ENCODE peak calls at places on chromosomes 11 and 22, in ten cellular contexts. One of them, this sample, is unnamed.
A peak's percentile ranks its signal among the peaks of the same experiment; 100 is the strongest.

GRCh38 chr11:103618532-103618931 is 417.9 kb upstream of the DDI1 start:
- DNase-seq in coronary artery: no peak
- DNase-seq in choroid plexus epithelial cell: peak; percentile 61
- DNase-seq in heart left ventricle: no peak
- DNase-seq in esophagus squamous epithelium: no peak
- DNase-seq in fibroblast of lung: peak; percentile 74
- DNase-seq in astrocyte of the spinal cord: peak; percentile 26
- DNase-seq in PC-3: no peak
- DNase-seq in mucosa of descending colon: no peak
- DNase-seq in A549: no peak
- DNase-seq in this sample: peak; percentile 86

GRCh38 chr11:32561835-32562234 is 21.8 kb upstream of the EIF3M start:
- DNase-seq in coronary artery: no peak
- DNase-seq in choroid plexus epithelial cell: no peak
- DNase-seq in heart left ventricle: no peak
- DNase-seq in esophagus squamous epithelium: no peak
- DNase-seq in fibroblast of lung: no peak
- DNase-seq in astrocyte of the spinal cord: no peak
- DNase-seq in PC-3: peak; percentile 23
- DNase-seq in mucosa of descending colon: peak; percentile 13
- DNase-seq in A549: no peak
- DNase-seq in this sample: no peak

GRCh38 chr11:45578286-45578685 is 87.1 kb downstream of the CHST1 start:
- DNase-seq in coronary artery: no peak
- DNase-seq in choroid plexus epithelial cell: no peak
- DNase-seq in heart left ventricle: no peak
- DNase-seq in esophagus squamous epithelium: no peak
- DNase-seq in fibroblast of lung: no peak
- DNase-seq in astrocyte of the spinal cord: no peak
- DNase-seq in PC-3: no peak
- DNase-seq in mucosa of descending colon: no peak
- DNase-seq in A549: no peak
- DNase-seq in this sample: no peak

GRCh38 chr22:47172771-47173534 is 410.5 kb downstream of the TBC1D22A start:
- DNase-seq in coronary artery: peak; percentile 49
- DNase-seq in choroid plexus epithelial cell: no peak
- DNase-seq in heart left ventricle: peak; percentile 13
- DNase-seq in esophagus squamous epithelium: no peak
- DNase-seq in fibroblast of lung: no peak
- DNase-seq in astrocyte of the spinal cord: no peak
- DNase-seq in PC-3: no peak
- DNase-seq in mucosa of descending colon: no peak
- DNase-seq in A549: no peak
- DNase-seq in this sample: no peak

GRCh38 chr11:80724366-80724765 is 1283.5 kb upstream of the TENM4 start:
- DNase-seq in coronary artery: no peak
- DNase-seq in choroid plexus epithelial cell: no peak
- DNase-seq in heart left ventricle: no peak
- DNase-seq in esophagus squamous epithelium: no peak
- DNase-seq in fibroblast of lung: no peak
- DNase-seq in astrocyte of the spinal cord: no peak
- DNase-seq in PC-3: no peak
- DNase-seq in mucosa of descending colon: no peak
- DNase-seq in A549: no peak
- DNase-seq in this sample: no peak

GRCh38 chr11:74255741-74256369 is 55.6 kb downstream of the P4HA3 start:
- DNase-seq in coronary artery: no peak
- DNase-seq in choroid plexus epithelial cell: peak; percentile 84
- DNase-seq in heart left ventricle: peak; percentile 47
- DNase-seq in esophagus squamous epithelium: no peak
- DNase-seq in fibroblast of lung: peak; percentile 43
- DNase-seq in astrocyte of the spinal cord: peak; percentile 74
- DNase-seq in PC-3: peak; percentile 87
- DNase-seq in mucosa of descending colon: peak; percentile 61
- DNase-seq in A549: peak; percentile 74
- DNase-seq in this sample: peak; percentile 61

GRCh38 chr11:45142241-45142885 is 4.1 kb upstream of the PRDM11 start:
- DNase-seq in coronary artery: no peak
- DNase-seq in choroid plexus epithelial cell: peak; percentile 34
- DNase-seq in heart left ventricle: no peak
- DNase-seq in esophagus squamous epithelium: no peak
- DNase-seq in fibroblast of lung: no peak
- DNase-seq in astrocyte of the spinal cord: no peak
- DNase-seq in PC-3: no peak
- DNase-seq in mucosa of descending colon: no peak
- DNase-seq in A549: no peak
- DNase-seq in this sample: peak; percentile 40

GRCh38 chr11:106403751-106404150 is 326.3 kb downstream of the AASDHPPT start:
- DNase-seq in coronary artery: no peak
- DNase-seq in choroid plexus epithelial cell: no peak
- DNase-seq in heart left ventricle: no peak
- DNase-seq in esophagus squamous epithelium: no peak
- DNase-seq in fibroblast of lung: no peak
- DNase-seq in astrocyte of the spinal cord: no peak
- DNase-seq in PC-3: no peak
- DNase-seq in mucosa of descending colon: no peak
- DNase-seq in A549: no peak
- DNase-seq in this sample: no peak

GRCh38 chr11:43969543-43969942 is 27.1 kb downstream of the C11orf96 start:
- DNase-seq in coronary artery: peak; percentile 49
- DNase-seq in choroid plexus epithelial cell: peak; percentile 63
- DNase-seq in heart left ventricle: peak; percentile 66
- DNase-seq in esophagus squamous epithelium: no peak
- DNase-seq in fibroblast of lung: no peak
- DNase-seq in astrocyte of the spinal cord: peak; percentile 16
- DNase-seq in PC-3: no peak
- DNase-seq in mucosa of descending colon: no peak
- DNase-seq in A549: no peak
- DNase-seq in this sample: no peak

GRCh38 chr11:44416776-44417175 is 106.8 kb upstream of the ALX4 start:
- DNase-seq in coronary artery: peak; percentile 12
- DNase-seq in choroid plexus epithelial cell: no peak
- DNase-seq in heart left ventricle: no peak
- DNase-seq in esophagus squamous epithelium: no peak
- DNase-seq in fibroblast of lung: no peak
- DNase-seq in astrocyte of the spinal cord: no peak
- DNase-seq in PC-3: peak; percentile 12
- DNase-seq in mucosa of descending colon: no peak
- DNase-seq in A549: no peak
- DNase-seq in this sample: no peak

GRCh38 chr11:67502328-67502979 is 2.7 kb downstream of the PITPNM1 start:
- DNase-seq in coronary artery: no peak
- DNase-seq in choroid plexus epithelial cell: no peak
- DNase-seq in heart left ventricle: no peak
- DNase-seq in esophagus squamous epithelium: no peak
- DNase-seq in fibroblast of lung: no peak
- DNase-seq in astrocyte of the spinal cord: no peak
- DNase-seq in PC-3: no peak
- DNase-seq in mucosa of descending colon: no peak
- DNase-seq in A549: no peak
- DNase-seq in this sample: no peak

GRCh38 chr11:100855466-100856067 is 168.5 kb downstream of the ARHGAP42 start:
- DNase-seq in coronary artery: no peak
- DNase-seq in choroid plexus epithelial cell: peak; percentile 84
- DNase-seq in heart left ventricle: no peak
- DNase-seq in esophagus squamous epithelium: no peak
- DNase-seq in fibroblast of lung: peak; percentile 62
- DNase-seq in astrocyte of the spinal cord: peak; percentile 74
- DNase-seq in PC-3: peak; percentile 86
- DNase-seq in mucosa of descending colon: no peak
- DNase-seq in A549: peak; percentile 7
- DNase-seq in this sample: peak; percentile 65

GRCh38 chr11:30481816-30482215 is 104.3 kb downstream of the MPPED2 start:
- DNase-seq in coronary artery: no peak
- DNase-seq in choroid plexus epithelial cell: no peak
- DNase-seq in heart left ventricle: no peak
- DNase-seq in esophagus squamous epithelium: no peak
- DNase-seq in fibroblast of lung: peak; percentile 9
- DNase-seq in astrocyte of the spinal cord: no peak
- DNase-seq in PC-3: no peak
- DNase-seq in mucosa of descending colon: no peak
- DNase-seq in A549: no peak
- DNase-seq in this sample: no peak

GRCh38 chr11:25065711-25066110 is 568.9 kb downstream of the LUZP2 start:
- DNase-seq in coronary artery: no peak
- DNase-seq in choroid plexus epithelial cell: peak; percentile 18
- DNase-seq in heart left ventricle: no peak
- DNase-seq in esophagus squamous epithelium: no peak
- DNase-seq in fibroblast of lung: peak; percentile 94
- DNase-seq in astrocyte of the spinal cord: peak; percentile 55
- DNase-seq in PC-3: peak; percentile 87
- DNase-seq in mucosa of descending colon: no peak
- DNase-seq in A549: no peak
- DNase-seq in this sample: no peak

GRCh38 chr11:95877288-95877687 is 46.6 kb downstream of the MTMR2 start:
- DNase-seq in coronary artery: no peak
- DNase-seq in choroid plexus epithelial cell: peak; percentile 99
- DNase-seq in heart left ventricle: no peak
- DNase-seq in esophagus squamous epithelium: no peak
- DNase-seq in fibroblast of lung: peak; percentile 100
- DNase-seq in astrocyte of the spinal cord: peak; percentile 99
- DNase-seq in PC-3: peak; percentile 63
- DNase-seq in mucosa of descending colon: no peak
- DNase-seq in A549: no peak
- DNase-seq in this sample: peak; percentile 99

GRCh38 chr11:120172054-120172881 is 34.4 kb upstream of the TRIM29 start:
- DNase-seq in coronary artery: peak; percentile 79
- DNase-seq in choroid plexus epithelial cell: peak; percentile 79
- DNase-seq in heart left ventricle: peak; percentile 72
- DNase-seq in esophagus squamous epithelium: no peak
- DNase-seq in fibroblast of lung: peak; percentile 34
- DNase-seq in astrocyte of the spinal cord: peak; percentile 40
- DNase-seq in PC-3: peak; percentile 81
- DNase-seq in mucosa of descending colon: peak; percentile 74
- DNase-seq in A549: peak; percentile 64
- DNase-seq in this sample: peak; percentile 55

GRCh38 chr11:70834984-70835560 is 417.3 kb downstream of the SHANK2 start:
- DNase-seq in coronary artery: no peak
- DNase-seq in choroid plexus epithelial cell: no peak
- DNase-seq in heart left ventricle: no peak
- DNase-seq in esophagus squamous epithelium: no peak
- DNase-seq in fibroblast of lung: no peak
- DNase-seq in astrocyte of the spinal cord: no peak
- DNase-seq in PC-3: no peak
- DNase-seq in mucosa of descending colon: no peak
- DNase-seq in A549: no peak
- DNase-seq in this sample: no peak

GRCh38 chr11:1908579-1908978 is 10.9 kb upstream of the TNNT3 start:
- DNase-seq in coronary artery: no peak
- DNase-seq in choroid plexus epithelial cell: peak; percentile 51
- DNase-seq in heart left ventricle: peak; percentile 52
- DNase-seq in esophagus squamous epithelium: no peak
- DNase-seq in fibroblast of lung: no peak
- DNase-seq in astrocyte of the spinal cord: peak; percentile 10
- DNase-seq in PC-3: no peak
- DNase-seq in mucosa of descending colon: no peak
- DNase-seq in A549: no peak
- DNase-seq in this sample: no peak
- H3K4me3 ChIP-seq in coronary artery: peak overlapping the region; percentile 35
- H3K4me3 ChIP-seq in choroid plexus epithelial cell: peak overlapping the region; percentile 22
- H3K4me3 ChIP-seq in heart left ventricle: no peak overlapping the region
- H3K4me3 ChIP-seq in esophagus squamous epithelium: no peak overlapping the region
- H3K4me3 ChIP-seq in fibroblast of lung: no peak overlapping the region
- H3K4me3 ChIP-seq in astrocyte of the spinal cord: no peak overlapping the region
- H3K4me3 ChIP-seq in PC-3: no peak overlapping the region
- H3K4me3 ChIP-seq in mucosa of descending colon: no peak overlapping the region
- H3K4me3 ChIP-seq in A549: no peak overlapping the region
- H3K4me3 ChIP-seq in this sample: no peak overlapping the region

GRCh38 chr22:37053310-37054077 is 2.0 kb downstream of the KCTD17 start:
- DNase-seq in coronary artery: no peak
- DNase-seq in choroid plexus epithelial cell: no peak
- DNase-seq in heart left ventricle: peak; percentile 68
- DNase-seq in esophagus squamous epithelium: no peak
- DNase-seq in fibroblast of lung: no peak
- DNase-seq in astrocyte of the spinal cord: no peak
- DNase-seq in PC-3: no peak
- DNase-seq in mucosa of descending colon: peak; percentile 56
- DNase-seq in A549: no peak
- DNase-seq in this sample: peak; percentile 32
- H3K4me3 ChIP-seq in coronary artery: no peak overlapping the region
- H3K4me3 ChIP-seq in choroid plexus epithelial cell: no peak overlapping the region
- H3K4me3 ChIP-seq in heart left ventricle: no peak overlapping the region
- H3K4me3 ChIP-seq in esophagus squamous epithelium: no peak overlapping the region
- H3K4me3 ChIP-seq in fibroblast of lung: no peak overlapping the region
- H3K4me3 ChIP-seq in astrocyte of the spinal cord: no peak overlapping the region
- H3K4me3 ChIP-seq in PC-3: no peak overlapping the region
- H3K4me3 ChIP-seq in mucosa of descending colon: no peak overlapping the region
- H3K4me3 ChIP-seq in A549: no peak overlapping the region
- H3K4me3 ChIP-seq in this sample: peak overlapping the region; percentile 71

GRCh38 chr11:64998141-64998540 is 1.4 kb upstream of the BATF2 start:
- DNase-seq in coronary artery: no peak
- DNase-seq in choroid plexus epithelial cell: no peak
- DNase-seq in heart left ventricle: no peak
- DNase-seq in esophagus squamous epithelium: no peak
- DNase-seq in fibroblast of lung: no peak
- DNase-seq in astrocyte of the spinal cord: no peak
- DNase-seq in PC-3: peak; percentile 31
- DNase-seq in mucosa of descending colon: peak; percentile 56
- DNase-seq in A549: no peak
- DNase-seq in this sample: no peak
- H3K4me3 ChIP-seq in coronary artery: no peak overlapping the region
- H3K4me3 ChIP-seq in choroid plexus epithelial cell: no peak overlapping the region
- H3K4me3 ChIP-seq in heart left ventricle: no peak overlapping the region
- H3K4me3 ChIP-seq in esophagus squamous epithelium: no peak overlapping the region
- H3K4me3 ChIP-seq in fibroblast of lung: no peak overlapping the region
- H3K4me3 ChIP-seq in astrocyte of the spinal cord: no peak overlapping the region
- H3K4me3 ChIP-seq in PC-3: no peak overlapping the region
- H3K4me3 ChIP-seq in mucosa of descending colon: no peak overlapping the region
- H3K4me3 ChIP-seq in A549: no peak overlapping the region
- H3K4me3 ChIP-seq in this sample: no peak overlapping the region

GRCh38 chr11:65045061-65045460 is 4.1 kb downstream of the SAC3D1 start:
- DNase-seq in coronary artery: no peak
- DNase-seq in choroid plexus epithelial cell: no peak
- DNase-seq in heart left ventricle: no peak
- DNase-seq in esophagus squamous epithelium: no peak
- DNase-seq in fibroblast of lung: no peak
- DNase-seq in astrocyte of the spinal cord: no peak
- DNase-seq in PC-3: no peak
- DNase-seq in mucosa of descending colon: no peak
- DNase-seq in A549: no peak
- DNase-seq in this sample: no peak

GRCh38 chr11:65045728-65046127 is 4.7 kb downstream of the SAC3D1 start:
- DNase-seq in coronary artery: no peak
- DNase-seq in choroid plexus epithelial cell: no peak
- DNase-seq in heart left ventricle: no peak
- DNase-seq in esophagus squamous epithelium: no peak
- DNase-seq in fibroblast of lung: no peak
- DNase-seq in astrocyte of the spinal cord: no peak
- DNase-seq in PC-3: no peak
- DNase-seq in mucosa of descending colon: no peak
- DNase-seq in A549: no peak
- DNase-seq in this sample: no peak

GRCh38 chr11:65043881-65044501 is 3.0 kb downstream of the SAC3D1 start:
- DNase-seq in coronary artery: no peak
- DNase-seq in choroid plexus epithelial cell: no peak
- DNase-seq in heart left ventricle: peak; percentile 54
- DNase-seq in esophagus squamous epithelium: no peak
- DNase-seq in fibroblast of lung: peak; percentile 23
- DNase-seq in astrocyte of the spinal cord: no peak
- DNase-seq in PC-3: peak; percentile 84
- DNase-seq in mucosa of descending colon: no peak
- DNase-seq in A549: no peak
- DNase-seq in this sample: peak; percentile 58

GRCh38 chr11:65051389-65051858 is 6.9 kb downstream of the NAALADL1 start:
- DNase-seq in coronary artery: no peak
- DNase-seq in choroid plexus epithelial cell: no peak
- DNase-seq in heart left ventricle: no peak
- DNase-seq in esophagus squamous epithelium: no peak
- DNase-seq in fibroblast of lung: peak; percentile 13
- DNase-seq in astrocyte of the spinal cord: no peak
- DNase-seq in PC-3: no peak
- DNase-seq in mucosa of descending colon: no peak
- DNase-seq in A549: no peak
- DNase-seq in this sample: no peak

GRCh38 chr11:65047581-65048422 is 6.8 kb downstream of the SAC3D1 start:
- DNase-seq in coronary artery: no peak
- DNase-seq in choroid plexus epithelial cell: peak; percentile 19
- DNase-seq in heart left ventricle: peak; percentile 54
- DNase-seq in esophagus squamous epithelium: no peak
- DNase-seq in fibroblast of lung: peak; percentile 8
- DNase-seq in astrocyte of the spinal cord: no peak
- DNase-seq in PC-3: no peak
- DNase-seq in mucosa of descending colon: no peak
- DNase-seq in A549: no peak
- DNase-seq in this sample: peak; percentile 22
- H3K4me3 ChIP-seq in coronary artery: peak overlapping the region; percentile 81
- H3K4me3 ChIP-seq in choroid plexus epithelial cell: peak overlapping the region; percentile 63
- H3K4me3 ChIP-seq in heart left ventricle: peak overlapping the region; percentile 59
- H3K4me3 ChIP-seq in esophagus squamous epithelium: peak overlapping the region; percentile 49
- H3K4me3 ChIP-seq in fibroblast of lung: peak overlapping the region; percentile 63
- H3K4me3 ChIP-seq in astrocyte of the spinal cord: peak overlapping the region; percentile 37
- H3K4me3 ChIP-seq in PC-3: no peak overlapping the region
- H3K4me3 ChIP-seq in mucosa of descending colon: no peak overlapping the region
- H3K4me3 ChIP-seq in A549: no peak overlapping the region
- H3K4me3 ChIP-seq in this sample: peak overlapping the region; percentile 63

This sample was measured in AG10803.